ENCODE peak calls at places on chromosomes 3 and 15, in six cellular contexts. One of them, this sample, is unnamed.

GRCh38 chr3:170092907-170093306 is 55.1 kb downstream of the GPR160 start:
- DNase-seq in GM12891: no peak
- DNase-seq in K562: no peak
- DNase-seq in HepG2: no peak
- DNase-seq in H1: no peak
- DNase-seq in GM12878: no peak
- DNase-seq in this sample: no peak

GRCh38 chr15:77607111-77607893 is 25.4 kb downstream of the LINGO1 start:
- DNase-seq in HepG2: no peak
- DNase-seq in K562: peak; percentile 49
- DNase-seq in H1: no peak
- DNase-seq in GM12891: no peak
- DNase-seq in GM12878: no peak
- DNase-seq in this sample: no peak

GRCh38 chr3:188947401-188947982 is 224.3 kb upstream of the TPRG1 start:
- DNase-seq in HepG2: no peak
- DNase-seq in GM12878: no peak
- DNase-seq in GM12891: no peak
- DNase-seq in H1: peak; percentile 92
- DNase-seq in K562: peak; percentile 27
- DNase-seq in this sample: no peak

GRCh38 chr3:129592362-129593150 is 13.9 kb downstream of the PLXND1 start:
- DNase-seq in GM12878: no peak
- DNase-seq in GM12891: no peak
- DNase-seq in K562: no peak
- DNase-seq in HepG2: no peak
- DNase-seq in H1: peak; percentile 77
- DNase-seq in this sample: no peak

GRCh38 chr3:135263331-135263730 is 468.3 kb downstream of the EPHB1 start:
- DNase-seq in GM12891: no peak
- DNase-seq in H1: no peak
- DNase-seq in HepG2: no peak
- DNase-seq in K562: no peak
- DNase-seq in GM12878: no peak
- DNase-seq in this sample: no peak

GRCh38 chr15:90221251-90221900 is 12.4 kb downstream of the CIB1 start:
- DNase-seq in H1: peak; percentile 83
- DNase-seq in GM12878: no peak
- DNase-seq in HepG2: peak; percentile 67
- DNase-seq in GM12891: peak; percentile 74
- DNase-seq in K562: peak; percentile 68
- DNase-seq in this sample: peak; percentile 58

GRCh38 chr3:195845483-195845882 is 33.8 kb upstream of the MUC4 start:
- DNase-seq in HepG2: no peak
- DNase-seq in K562: no peak
- DNase-seq in H1: no peak
- DNase-seq in GM12878: no peak
- DNase-seq in GM12891: no peak
- DNase-seq in this sample: no peak

GRCh38 chr3:23376516-23377248 is 173.6 kb downstream of the UBE2E2 start:
- DNase-seq in GM12891: no peak
- DNase-seq in HepG2: no peak
- DNase-seq in H1: no peak
- DNase-seq in GM12878: no peak
- DNase-seq in K562: no peak
- DNase-seq in this sample: no peak

GRCh38 chr3:30124435-30125390 is 481.7 kb upstream of the TGFBR2 start:
- DNase-seq in H1: no peak
- DNase-seq in K562: no peak
- DNase-seq in GM12878: no peak
- DNase-seq in HepG2: no peak
- DNase-seq in GM12891: no peak
- DNase-seq in this sample: no peak

GRCh38 chr3:198071602-198072285 is 111.7 kb downstream of the LMLN start:
- DNase-seq in K562: peak; percentile 26
- DNase-seq in GM12891: no peak
- DNase-seq in GM12878: peak; percentile 9
- DNase-seq in HepG2: peak; percentile 59
- DNase-seq in H1: no peak
- DNase-seq in this sample: no peak

GRCh38 chr3:127970966-127971592 is 56.0 kb downstream of the KBTBD12 start:
- DNase-seq in K562: peak; percentile 37
- DNase-seq in GM12891: no peak
- DNase-seq in GM12878: peak; percentile 26
- DNase-seq in HepG2: peak; percentile 34
- DNase-seq in H1: no peak
- DNase-seq in this sample: no peak

GRCh38 chr3:178036745-178037144 is 499.5 kb upstream of the KCNMB2 start:
- DNase-seq in GM12891: no peak
- DNase-seq in HepG2: no peak
- DNase-seq in GM12878: no peak
- DNase-seq in H1: no peak
- DNase-seq in K562: no peak
- DNase-seq in this sample: no peak

GRCh38 chr15:34964277-34964676 is 5.3 kb downstream of the AQR start:
- DNase-seq in GM12878: no peak
- DNase-seq in H1: no peak
- DNase-seq in HepG2: no peak
- DNase-seq in GM12891: no peak
- DNase-seq in K562: no peak
- DNase-seq in this sample: no peak

GRCh38 chr3:135249186-135249585 is 454.1 kb downstream of the EPHB1 start:
- DNase-seq in K562: no peak
- DNase-seq in GM12878: no peak
- DNase-seq in H1: peak; percentile 6
- DNase-seq in GM12891: no peak
- DNase-seq in HepG2: no peak
- DNase-seq in this sample: no peak

GRCh38 chr3:194689493-194689901 is 3.8 kb downstream of the FAM43A start:
- DNase-seq in HepG2: no peak
- DNase-seq in H1: no peak
- DNase-seq in GM12878: no peak
- DNase-seq in GM12891: no peak
- DNase-seq in K562: no peak
- DNase-seq in this sample: no peak

GRCh38 chr3:50401973-50402372 is 42.7 kb upstream of the TMEM115 start:
- DNase-seq in HepG2: no peak
- DNase-seq in H1: no peak
- DNase-seq in K562: no peak
- DNase-seq in GM12891: no peak
- DNase-seq in GM12878: no peak
- DNase-seq in this sample: no peak

GRCh38 chr15:65059369-65059750 is 8.4 kb downstream of the RASL12 start:
- DNase-seq in K562: no peak
- DNase-seq in H1: no peak
- DNase-seq in GM12891: no peak
- DNase-seq in GM12878: no peak
- DNase-seq in HepG2: no peak
- DNase-seq in this sample: no peak

GRCh38 chr3:16841906-16842709 is 42.6 kb upstream of the PLCL2 start:
- DNase-seq in H1: peak; percentile 53
- DNase-seq in GM12878: peak; percentile 83
- DNase-seq in HepG2: no peak
- DNase-seq in GM12891: peak; percentile 14
- DNase-seq in K562: no peak
- DNase-seq in this sample: peak; percentile 25

GRCh38 chr3:108500728-108501127 is 9.7 kb downstream of the MYH15 start:
- DNase-seq in H1: no peak
- DNase-seq in HepG2: no peak
- DNase-seq in GM12891: no peak
- DNase-seq in GM12878: no peak
- DNase-seq in K562: no peak
- DNase-seq in this sample: no peak
- TF ChIP-seq TAF1 in H1: no peak
- TF ChIP-seq TAF1 in HepG2: no peak
- TF ChIP-seq TAF1 in GM12891: no peak
- TF ChIP-seq TAF1 in GM12878: no peak
- TF ChIP-seq TAF1 in K562: no peak
- TF ChIP-seq TAF1 in this sample: no peak

DNA sequence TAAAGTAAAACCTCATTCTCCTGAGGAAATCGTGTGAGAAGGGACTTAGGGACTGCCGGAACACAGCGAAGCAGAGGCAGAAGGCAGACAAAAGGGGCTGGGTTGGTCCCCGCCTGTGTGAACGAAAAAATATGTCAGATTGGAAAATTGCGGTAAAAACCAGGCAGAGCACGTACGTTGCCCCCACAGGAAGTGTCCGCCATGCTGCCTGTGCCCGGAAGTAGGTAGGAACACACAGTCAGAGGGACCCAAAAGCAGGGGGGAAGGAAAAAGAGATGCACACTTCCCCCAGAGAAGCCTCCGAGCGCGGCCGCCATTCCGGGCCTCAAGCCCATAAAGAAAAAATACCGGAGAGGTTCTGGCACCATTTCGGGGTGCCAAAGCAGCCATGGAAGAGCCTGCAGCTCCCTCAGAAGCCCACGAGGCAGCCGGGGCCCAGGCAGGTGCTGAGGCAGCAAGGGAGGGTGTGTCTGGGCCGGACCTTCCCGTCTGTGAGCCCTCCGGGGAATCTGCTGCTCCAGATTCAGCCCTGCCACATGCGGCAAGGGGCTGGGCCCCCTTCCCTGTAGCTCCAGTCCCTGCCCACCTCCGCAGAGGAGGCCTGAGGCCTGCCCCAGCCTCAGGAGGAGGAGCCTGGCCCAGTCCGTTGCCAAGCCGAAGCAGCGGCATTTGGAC is at the start of gene MKRN3:
- DNase-seq in K562: peak; percentile 88
- DNase-seq in GM12891: no peak
- DNase-seq in H1: no peak
- DNase-seq in HepG2: peak; percentile 44
- DNase-seq in GM12878: no peak
- DNase-seq in this sample: no peak
- TF ChIP-seq POLR2A in K562: peak; percentile 95
- TF ChIP-seq POLR2A in GM12891: no peak
- TF ChIP-seq POLR2A in H1: no peak
- TF ChIP-seq POLR2A in HepG2: no peak
- TF ChIP-seq POLR2A in GM12878: no peak
- TF ChIP-seq POLR2A in this sample: no peak

DNA sequence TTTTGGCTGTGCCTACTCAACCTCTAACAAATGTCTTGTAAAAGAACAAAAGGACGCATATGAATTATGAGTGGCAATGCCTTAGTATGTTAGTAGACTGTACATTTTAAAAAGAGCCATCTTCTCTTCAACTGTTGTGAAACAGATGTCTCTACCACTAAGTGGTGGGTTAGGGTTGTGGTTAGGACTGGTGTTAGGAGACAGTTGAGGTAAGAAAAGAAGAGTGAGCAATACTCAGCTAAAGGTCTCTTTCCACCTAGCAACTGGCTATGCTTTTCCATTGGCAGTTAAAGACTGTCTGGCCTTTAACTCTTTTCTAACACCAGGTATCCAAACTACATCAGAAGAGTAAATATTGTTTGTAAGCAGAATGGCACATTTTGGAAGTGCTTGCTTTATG is 221.7 kb upstream of the TBC1D5 start:
- DNase-seq in H1: no peak
- DNase-seq in HepG2: no peak
- DNase-seq in GM12891: no peak
- DNase-seq in GM12878: no peak
- DNase-seq in K562: no peak
- DNase-seq in this sample: no peak
- TF ChIP-seq TAF1 in H1: no peak
- TF ChIP-seq TAF1 in HepG2: no peak
- TF ChIP-seq TAF1 in GM12891: no peak
- TF ChIP-seq TAF1 in GM12878: no peak
- TF ChIP-seq TAF1 in K562: no peak
- TF ChIP-seq TAF1 in this sample: no peak

GRCh38 chr15:41331833-41332787 is at the start of gene OIP5:
- DNase-seq in HepG2: peak; percentile 99
- DNase-seq in K562: peak; percentile 99
- DNase-seq in GM12891: peak; percentile 95
- DNase-seq in GM12878: peak; percentile 98
- DNase-seq in H1: peak; percentile 93
- DNase-seq in this sample: peak; percentile 90

GRCh38 chr15:41336549-41336948 is 3.9 kb downstream of the NUSAP1 start:
- DNase-seq in H1: no peak
- DNase-seq in K562: no peak
- DNase-seq in GM12891: no peak
- DNase-seq in GM12878: no peak
- DNase-seq in HepG2: no peak
- DNase-seq in this sample: no peak

GRCh38 chr15:41334293-41335120 is 1.8 kb downstream of the NUSAP1 start:
- DNase-seq in GM12878: no peak
- DNase-seq in HepG2: no peak
- DNase-seq in H1: no peak
- DNase-seq in K562: peak; percentile 40
- DNase-seq in GM12891: no peak
- DNase-seq in this sample: no peak

GRCh38 chr15:41331281-41331680 is 1.1 kb downstream of the OIP5 start:
- DNase-seq in HepG2: no peak
- DNase-seq in GM12891: no peak
- DNase-seq in K562: no peak
- DNase-seq in H1: no peak
- DNase-seq in GM12878: no peak
- DNase-seq in this sample: no peak

DNA sequence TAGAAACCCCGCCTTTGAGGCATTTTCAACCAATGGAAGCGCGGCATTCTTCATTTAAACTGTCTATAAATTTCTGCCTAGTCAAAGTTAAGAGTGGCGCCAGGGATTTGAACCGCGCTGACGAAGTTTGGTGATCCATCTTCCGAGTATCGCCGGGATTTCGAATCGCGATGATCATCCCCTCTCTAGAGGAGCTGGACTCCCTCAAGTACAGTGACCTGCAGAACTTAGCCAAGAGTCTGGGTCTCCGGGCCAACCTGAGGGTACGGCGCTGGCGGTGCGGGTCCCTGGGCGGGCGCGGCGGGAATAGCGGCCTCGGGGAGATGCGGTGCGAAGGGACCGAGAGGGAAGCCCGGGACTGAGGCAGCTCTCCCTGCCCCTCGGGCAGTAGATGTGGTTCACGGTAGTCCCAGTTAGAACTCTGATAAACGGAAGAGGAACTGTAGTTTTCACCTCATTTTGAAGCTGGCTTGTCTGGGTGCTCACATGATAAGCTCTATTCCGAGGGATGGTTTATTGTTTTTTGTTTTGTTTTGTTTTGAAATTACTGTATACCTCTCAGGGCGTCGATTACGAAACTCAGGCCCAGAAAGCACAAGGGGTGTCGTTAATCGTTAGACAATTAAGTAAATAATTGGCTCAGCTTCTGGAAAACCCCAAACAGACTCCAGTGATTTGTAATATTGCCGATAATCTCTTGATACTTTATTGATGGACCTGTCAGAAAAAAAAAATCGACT is at the start of gene NUSAP1:
- DNase-seq in GM12878: no peak
- DNase-seq in K562: no peak
- DNase-seq in H1: no peak
- DNase-seq in HepG2: peak; percentile 38
- DNase-seq in GM12891: peak; percentile 25
- DNase-seq in this sample: peak; percentile 20
- TF ChIP-seq POLR2A in GM12878: peak; percentile 82
- TF ChIP-seq POLR2A in K562: peak; percentile 97
- TF ChIP-seq POLR2A in H1: peak; percentile 83
- TF ChIP-seq POLR2A in HepG2: peak; percentile 66
- TF ChIP-seq POLR2A in GM12891: peak; percentile 88
- TF ChIP-seq POLR2A in this sample: peak; percentile 88

GRCh38 chr3:72345237-72345878 is 502.9 kb downstream of the SHQ1 start:
- DNase-seq in H1: no peak
- DNase-seq in GM12878: no peak
- DNase-seq in HepG2: no peak
- DNase-seq in GM12891: no peak
- DNase-seq in K562: no peak
- DNase-seq in this sample: no peak
- TF ChIP-seq TAF1 in H1: no peak
- TF ChIP-seq TAF1 in GM12878: no peak
- TF ChIP-seq TAF1 in HepG2: no peak
- TF ChIP-seq TAF1 in GM12891: no peak
- TF ChIP-seq TAF1 in K562: no peak
- TF ChIP-seq TAF1 in this sample: no peak